ENCODE peak calls at places on chromosomes 4 and X, in nine cellular contexts. One of them, this sample, is unnamed.

GRCh38 chr4:42654606-42655005 is 2.3 kb downstream of the ATP8A1 start:
- DNase-seq in activated T-cell treated with anti-CD3 and anti-CD28 coated beads, Interleukin-2, amount 50 U/mL, for 48 hours: peak; percentile 59
- DNase-seq in amygdala: no peak
- DNase-seq in iris pigment epithelial cell: peak; percentile 68
- DNase-seq in HT-29: peak; percentile 29
- DNase-seq in SK-N-SH: no peak
- DNase-seq in NCI-H146: no peak
- DNase-seq in left colon: peak; percentile 30
- DNase-seq in amniotic epithelial cell: peak; percentile 92
- DNase-seq in this sample: no peak

GRCh38 chr4:73798842-73799241 is 37.6 kb upstream of the CXCL6 start:
- DNase-seq in amygdala: no peak
- DNase-seq in SK-N-SH: no peak
- DNase-seq in HT-29: no peak
- DNase-seq in left colon: no peak
- DNase-seq in amniotic epithelial cell: no peak
- DNase-seq in activated T-cell treated with anti-CD3 and anti-CD28 coated beads, Interleukin-2, amount 50 U/mL, for 48 hours: no peak
- DNase-seq in iris pigment epithelial cell: no peak
- DNase-seq in NCI-H146: no peak
- DNase-seq in this sample: no peak

GRCh38 chrX:84078991-84079390 is 109.0 kb downstream of the RPS6KA6 start:
- DNase-seq in left colon: no peak
- DNase-seq in activated T-cell treated with anti-CD3 and anti-CD28 coated beads, Interleukin-2, amount 50 U/mL, for 48 hours: no peak
- DNase-seq in HT-29: no peak
- DNase-seq in NCI-H146: no peak
- DNase-seq in SK-N-SH: no peak
- DNase-seq in amygdala: no peak
- DNase-seq in iris pigment epithelial cell: no peak
- DNase-seq in amniotic epithelial cell: no peak
- DNase-seq in this sample: no peak

GRCh38 chr4:5956285-5957021 is 61.8 kb downstream of the C4orf50 start:
- DNase-seq in SK-N-SH: peak; percentile 43
- DNase-seq in iris pigment epithelial cell: no peak
- DNase-seq in HT-29: no peak
- DNase-seq in left colon: no peak
- DNase-seq in amygdala: no peak
- DNase-seq in NCI-H146: peak; percentile 98
- DNase-seq in amniotic epithelial cell: no peak
- DNase-seq in activated T-cell treated with anti-CD3 and anti-CD28 coated beads, Interleukin-2, amount 50 U/mL, for 48 hours: no peak
- DNase-seq in this sample: peak; percentile 84

GRCh38 chr4:83252782-83253405 is 31.7 kb downstream of the COQ2 start:
- DNase-seq in amygdala: no peak
- DNase-seq in SK-N-SH: peak; percentile 36
- DNase-seq in iris pigment epithelial cell: peak; percentile 82
- DNase-seq in NCI-H146: peak; percentile 40
- DNase-seq in HT-29: peak; percentile 85
- DNase-seq in amniotic epithelial cell: peak; percentile 65
- DNase-seq in activated T-cell treated with anti-CD3 and anti-CD28 coated beads, Interleukin-2, amount 50 U/mL, for 48 hours: peak; percentile 75
- DNase-seq in left colon: peak; percentile 89
- DNase-seq in this sample: no peak

GRCh38 chr4:6562931-6563901 is 11.8 kb upstream of the MAN2B2 start:
- DNase-seq in amygdala: no peak
- DNase-seq in HT-29: no peak
- DNase-seq in iris pigment epithelial cell: peak; percentile 34
- DNase-seq in amniotic epithelial cell: no peak
- DNase-seq in activated T-cell treated with anti-CD3 and anti-CD28 coated beads, Interleukin-2, amount 50 U/mL, for 48 hours: peak; percentile 35
- DNase-seq in left colon: no peak
- DNase-seq in NCI-H146: peak; percentile 45
- DNase-seq in SK-N-SH: peak; percentile 86
- DNase-seq in this sample: no peak

GRCh38 chr4:119212964-119213606 is 572 bp downstream of the USP53 start:
- DNase-seq in left colon: peak; percentile 84
- DNase-seq in SK-N-SH: peak; percentile 69
- DNase-seq in amygdala: peak; percentile 58
- DNase-seq in NCI-H146: peak; percentile 86
- DNase-seq in iris pigment epithelial cell: peak; percentile 93
- DNase-seq in amniotic epithelial cell: peak; percentile 88
- DNase-seq in HT-29: peak; percentile 86
- DNase-seq in activated T-cell treated with anti-CD3 and anti-CD28 coated beads, Interleukin-2, amount 50 U/mL, for 48 hours: peak; percentile 82
- DNase-seq in this sample: peak; percentile 97

GRCh38 chrX:40773809-40774208 is 38.5 kb upstream of the MED14 start:
- DNase-seq in iris pigment epithelial cell: peak; percentile 44
- DNase-seq in SK-N-SH: no peak
- DNase-seq in amniotic epithelial cell: peak; percentile 35
- DNase-seq in NCI-H146: no peak
- DNase-seq in HT-29: peak; percentile 30
- DNase-seq in activated T-cell treated with anti-CD3 and anti-CD28 coated beads, Interleukin-2, amount 50 U/mL, for 48 hours: no peak
- DNase-seq in left colon: no peak
- DNase-seq in amygdala: no peak
- DNase-seq in this sample: no peak

GRCh38 chr4:83112678-83113428 is 1.7 kb downstream of the PLAC8 start:
- DNase-seq in SK-N-SH: no peak
- DNase-seq in left colon: no peak
- DNase-seq in amniotic epithelial cell: peak; percentile 72
- DNase-seq in activated T-cell treated with anti-CD3 and anti-CD28 coated beads, Interleukin-2, amount 50 U/mL, for 48 hours: peak; percentile 63
- DNase-seq in HT-29: peak; percentile 49
- DNase-seq in iris pigment epithelial cell: peak; percentile 82
- DNase-seq in NCI-H146: no peak
- DNase-seq in amygdala: no peak
- DNase-seq in this sample: no peak